ENCODE peak calls at places on chromosomes 3 and 15, in ten cellular contexts. One of them, this sample, is unnamed.

GRCh38 chr3:129723558-129724324 is 117.3 kb upstream of the PLXND1 start:
- DNase-seq in testis: peak; percentile 74
- DNase-seq in PC-9: peak; percentile 35
- DNase-seq in thoracic aorta: no peak
- DNase-seq in tibial nerve: peak; percentile 83
- DNase-seq in nephron progenitor cell: no peak
- DNase-seq in progenitor cell of endocrine pancreas: no peak
- DNase-seq in foreskin fibroblast: peak; percentile 87
- DNase-seq in coronary artery: peak; percentile 75
- DNase-seq in osteocyte: no peak
- DNase-seq in this sample: no peak

GRCh38 chr3:141103067-141103466 is 51.9 kb downstream of the SPSB4 start:
- DNase-seq in testis: no peak
- DNase-seq in PC-9: no peak
- DNase-seq in thoracic aorta: no peak
- DNase-seq in tibial nerve: no peak
- DNase-seq in nephron progenitor cell: no peak
- DNase-seq in progenitor cell of endocrine pancreas: no peak
- DNase-seq in foreskin fibroblast: no peak
- DNase-seq in coronary artery: no peak
- DNase-seq in osteocyte: no peak
- DNase-seq in this sample: no peak

GRCh38 chr3:17894434-17895060 is 152.1 kb upstream of the TBC1D5 start:
- DNase-seq in testis: no peak
- DNase-seq in PC-9: no peak
- DNase-seq in thoracic aorta: no peak
- DNase-seq in tibial nerve: no peak
- DNase-seq in nephron progenitor cell: peak; percentile 51
- DNase-seq in progenitor cell of endocrine pancreas: peak; percentile 23
- DNase-seq in foreskin fibroblast: peak; percentile 21
- DNase-seq in coronary artery: no peak
- DNase-seq in osteocyte: no peak
- DNase-seq in this sample: peak; percentile 52

GRCh38 chr3:99536555-99537314 is 101.7 kb upstream of the COL8A1 start:
- DNase-seq in testis: no peak
- DNase-seq in PC-9: no peak
- DNase-seq in thoracic aorta: no peak
- DNase-seq in tibial nerve: no peak
- DNase-seq in nephron progenitor cell: no peak
- DNase-seq in progenitor cell of endocrine pancreas: no peak
- DNase-seq in foreskin fibroblast: no peak
- DNase-seq in coronary artery: no peak
- DNase-seq in osteocyte: no peak
- DNase-seq in this sample: no peak

GRCh38 chr3:25895443-25895842 is 105.6 kb downstream of the OXSM start:
- DNase-seq in testis: no peak
- DNase-seq in PC-9: no peak
- DNase-seq in thoracic aorta: no peak
- DNase-seq in tibial nerve: no peak
- DNase-seq in nephron progenitor cell: no peak
- DNase-seq in progenitor cell of endocrine pancreas: no peak
- DNase-seq in foreskin fibroblast: no peak
- DNase-seq in coronary artery: no peak
- DNase-seq in osteocyte: no peak
- DNase-seq in this sample: no peak

GRCh38 chr3:44476181-44476599 is 1.3 kb downstream of the ZNF445 start:
- DNase-seq in testis: no peak
- DNase-seq in PC-9: no peak
- DNase-seq in thoracic aorta: no peak
- DNase-seq in tibial nerve: no peak
- DNase-seq in nephron progenitor cell: no peak
- DNase-seq in progenitor cell of endocrine pancreas: no peak
- DNase-seq in foreskin fibroblast: peak; percentile 9
- DNase-seq in coronary artery: no peak
- DNase-seq in osteocyte: peak; percentile 21
- DNase-seq in this sample: no peak

GRCh38 chr3:111252795-111253194 is 181.2 kb downstream of the NECTIN3 start:
- DNase-seq in testis: peak; percentile 43
- DNase-seq in PC-9: no peak
- DNase-seq in thoracic aorta: no peak
- DNase-seq in tibial nerve: no peak
- DNase-seq in nephron progenitor cell: no peak
- DNase-seq in progenitor cell of endocrine pancreas: no peak
- DNase-seq in foreskin fibroblast: peak; percentile 43
- DNase-seq in coronary artery: no peak
- DNase-seq in osteocyte: no peak
- DNase-seq in this sample: no peak

GRCh38 chr15:73872370-73872769 is 994 bp upstream of the TBC1D21 start:
- DNase-seq in testis: no peak
- DNase-seq in PC-9: no peak
- DNase-seq in thoracic aorta: no peak
- DNase-seq in tibial nerve: no peak
- DNase-seq in nephron progenitor cell: no peak
- DNase-seq in progenitor cell of endocrine pancreas: no peak
- DNase-seq in foreskin fibroblast: peak; percentile 60
- DNase-seq in coronary artery: peak; percentile 29
- DNase-seq in osteocyte: no peak
- DNase-seq in this sample: peak; percentile 38

GRCh38 chr3:148730676-148731075 is 33.0 kb downstream of the AGTR1 start:
- DNase-seq in testis: no peak
- DNase-seq in PC-9: no peak
- DNase-seq in thoracic aorta: no peak
- DNase-seq in tibial nerve: no peak
- DNase-seq in nephron progenitor cell: no peak
- DNase-seq in progenitor cell of endocrine pancreas: no peak
- DNase-seq in foreskin fibroblast: no peak
- DNase-seq in coronary artery: no peak
- DNase-seq in osteocyte: no peak
- DNase-seq in this sample: no peak

GRCh38 chr15:66986951-66987350 is 78.5 kb upstream of the SMAD3 start:
- DNase-seq in testis: no peak
- DNase-seq in PC-9: no peak
- DNase-seq in thoracic aorta: no peak
- DNase-seq in tibial nerve: no peak
- DNase-seq in nephron progenitor cell: no peak
- DNase-seq in progenitor cell of endocrine pancreas: no peak
- DNase-seq in foreskin fibroblast: no peak
- DNase-seq in coronary artery: no peak
- DNase-seq in osteocyte: peak; percentile 48
- DNase-seq in this sample: no peak

GRCh38 chr15:99408236-99409096 is 157.2 kb downstream of the LRRC28 start:
- DNase-seq in testis: peak; percentile 58
- DNase-seq in PC-9: no peak
- DNase-seq in thoracic aorta: no peak
- DNase-seq in tibial nerve: no peak
- DNase-seq in nephron progenitor cell: no peak
- DNase-seq in progenitor cell of endocrine pancreas: no peak
- DNase-seq in foreskin fibroblast: peak; percentile 62
- DNase-seq in coronary artery: peak; percentile 80
- DNase-seq in osteocyte: no peak
- DNase-seq in this sample: no peak

GRCh38 chr3:100260685-100261480 is at the start of gene TBC1D23:
- DNase-seq in testis: peak; percentile 99
- DNase-seq in PC-9: peak; percentile 100
- DNase-seq in thoracic aorta: peak; percentile 92
- DNase-seq in tibial nerve: peak; percentile 94
- DNase-seq in nephron progenitor cell: peak; percentile 97
- DNase-seq in progenitor cell of endocrine pancreas: peak; percentile 95
- DNase-seq in foreskin fibroblast: peak; percentile 100
- DNase-seq in coronary artery: peak; percentile 100
- DNase-seq in osteocyte: peak; percentile 99
- DNase-seq in this sample: peak; percentile 97

GRCh38 chr15:60605879-60606304 is 127.0 kb upstream of the ICE2 start:
- DNase-seq in testis: no peak
- DNase-seq in PC-9: no peak
- DNase-seq in thoracic aorta: no peak
- DNase-seq in tibial nerve: no peak
- DNase-seq in nephron progenitor cell: no peak
- DNase-seq in progenitor cell of endocrine pancreas: no peak
- DNase-seq in foreskin fibroblast: peak; percentile 72
- DNase-seq in coronary artery: no peak
- DNase-seq in osteocyte: no peak
- DNase-seq in this sample: no peak

GRCh38 chr15:28246605-28247004 is 75.4 kb downstream of the HERC2 start:
- DNase-seq in testis: no peak
- DNase-seq in PC-9: no peak
- DNase-seq in thoracic aorta: no peak
- DNase-seq in tibial nerve: no peak
- DNase-seq in nephron progenitor cell: no peak
- DNase-seq in progenitor cell of endocrine pancreas: no peak
- DNase-seq in foreskin fibroblast: no peak
- DNase-seq in coronary artery: no peak
- DNase-seq in osteocyte: no peak
- DNase-seq in this sample: no peak
- TF ChIP-seq CTCF in testis: no peak
- TF ChIP-seq CTCF in PC-9: no peak
- TF ChIP-seq CTCF in thoracic aorta: no peak
- TF ChIP-seq CTCF in tibial nerve: no peak
- TF ChIP-seq CTCF in nephron progenitor cell: no peak
- TF ChIP-seq CTCF in progenitor cell of endocrine pancreas: no peak
- TF ChIP-seq CTCF in foreskin fibroblast: no peak
- TF ChIP-seq CTCF in coronary artery: no peak
- TF ChIP-seq CTCF in osteocyte: no peak
- TF ChIP-seq CTCF in this sample: no peak

GRCh38 chr3:137687181-137687880 is 76.8 kb upstream of the SOX14 start:
- DNase-seq in testis: no peak
- DNase-seq in PC-9: no peak
- DNase-seq in thoracic aorta: no peak
- DNase-seq in tibial nerve: no peak
- DNase-seq in nephron progenitor cell: no peak
- DNase-seq in progenitor cell of endocrine pancreas: no peak
- DNase-seq in foreskin fibroblast: no peak
- DNase-seq in coronary artery: no peak
- DNase-seq in osteocyte: no peak
- DNase-seq in this sample: no peak
- TF ChIP-seq CTCF in testis: no peak
- TF ChIP-seq CTCF in PC-9: no peak
- TF ChIP-seq CTCF in thoracic aorta: no peak
- TF ChIP-seq CTCF in tibial nerve: no peak
- TF ChIP-seq CTCF in nephron progenitor cell: no peak
- TF ChIP-seq CTCF in progenitor cell of endocrine pancreas: no peak
- TF ChIP-seq CTCF in foreskin fibroblast: no peak
- TF ChIP-seq CTCF in coronary artery: no peak
- TF ChIP-seq CTCF in osteocyte: no peak
- TF ChIP-seq CTCF in this sample: no peak

GRCh38 chr3:83928391-83928790 is 1030.4 kb upstream of the CADM2 start:
- DNase-seq in testis: peak; percentile 80
- DNase-seq in PC-9: peak; percentile 49
- DNase-seq in thoracic aorta: no peak
- DNase-seq in tibial nerve: no peak
- DNase-seq in nephron progenitor cell: no peak
- DNase-seq in progenitor cell of endocrine pancreas: no peak
- DNase-seq in foreskin fibroblast: no peak
- DNase-seq in coronary artery: no peak
- DNase-seq in osteocyte: no peak
- DNase-seq in this sample: no peak
- TF ChIP-seq CTCF in testis: no peak
- TF ChIP-seq CTCF in PC-9: peak; percentile 62
- TF ChIP-seq CTCF in thoracic aorta: no peak
- TF ChIP-seq CTCF in tibial nerve: no peak
- TF ChIP-seq CTCF in nephron progenitor cell: no peak
- TF ChIP-seq CTCF in progenitor cell of endocrine pancreas: peak; percentile 31
- TF ChIP-seq CTCF in foreskin fibroblast: no peak
- TF ChIP-seq CTCF in coronary artery: no peak
- TF ChIP-seq CTCF in osteocyte: peak; percentile 18
- TF ChIP-seq CTCF in this sample: no peak

GRCh38 chr3:142355692-142356091 is 92.1 kb downstream of the XRN1 start:
- DNase-seq in testis: no peak
- DNase-seq in PC-9: no peak
- DNase-seq in thoracic aorta: no peak
- DNase-seq in tibial nerve: no peak
- DNase-seq in nephron progenitor cell: no peak
- DNase-seq in progenitor cell of endocrine pancreas: no peak
- DNase-seq in foreskin fibroblast: no peak
- DNase-seq in coronary artery: no peak
- DNase-seq in osteocyte: no peak
- DNase-seq in this sample: no peak
- TF ChIP-seq CTCF in testis: no peak
- TF ChIP-seq CTCF in PC-9: no peak
- TF ChIP-seq CTCF in thoracic aorta: no peak
- TF ChIP-seq CTCF in tibial nerve: no peak
- TF ChIP-seq CTCF in nephron progenitor cell: no peak
- TF ChIP-seq CTCF in progenitor cell of endocrine pancreas: no peak
- TF ChIP-seq CTCF in foreskin fibroblast: no peak
- TF ChIP-seq CTCF in coronary artery: no peak
- TF ChIP-seq CTCF in osteocyte: no peak
- TF ChIP-seq CTCF in this sample: no peak